ENCODE peak calls at places on chromosomes 7 and 10, in four cellular contexts. J, K, Z and L are unnamed samples.

GRCh38 chr7:98733036-98733435 is 116.0 kb downstream of the NPTX2 start:
- DNase-seq in J (peak), Z (peak), K (peak), L (peak)

GRCh38 chr7:27774717-27775328 is 34.9 kb downstream of the TAX1BP1 start:
- DNase-seq in Z (peak), K (peak), J (no peak), L (peak)

GRCh38 chr7:159141159-159141558 is 3.5 kb downstream of the VIPR2 start:
- DNase-seq in J (peak), K (no peak), Z (no peak), L (no peak)

GRCh38 chr10:32112055-32112454 is 55.8 kb upstream of the KIF5B start:
- DNase-seq in K (peak), Z (peak), J (no peak), L (peak)

GRCh38 chr7:120805636-120806388 is 52.1 kb downstream of the TSPAN12 start:
- DNase-seq in J (peak), K (peak), Z (peak), L (peak)

GRCh38 chr10:45580371-45580770 is 92.2 kb downstream of the ZFAND4 start:
- DNase-seq in Z (no peak), K (no peak), J (no peak), L (no peak)

GRCh38 chr10:93600861-93601773 is at the start of gene RBP4:
- DNase-seq in Z (peak), J (peak), K (no peak), L (peak)

GRCh38 chr10:24718031-24718855 is 5.4 kb downstream of the ARHGAP21 start:
- DNase-seq in Z (peak), J (no peak), K (no peak), L (peak)

GRCh38 chr7:30888783-30889182 is 22.9 kb upstream of the AQP1 start:
- DNase-seq in J (no peak), Z (peak), K (no peak), L (no peak)

GRCh38 chr7:80060218-80060806 is 74.3 kb upstream of the GNAI1 start:
- DNase-seq in K (peak), Z (peak), J (no peak), L (peak)

GRCh38 chr10:119120413-119120867 is 16.5 kb downstream of the DENND10 start:
- DNase-seq in K (no peak), J (no peak), Z (no peak), L (peak)

GRCh38 chr10:106181491-106181890 is 983.0 kb downstream of the SORCS1 start:
- DNase-seq in J (no peak), K (no peak), Z (no peak), L (no peak)

GRCh38 chr10:70090951-70091350 is 38.3 kb downstream of the MACROH2A2 start:
- DNase-seq in J (no peak), Z (no peak), K (no peak), L (peak)

GRCh38 chr10:130719447-130719752 is 583.2 kb downstream of the GLRX3 start:
- DNase-seq in J (no peak), Z (no peak), K (no peak), L (no peak)

GRCh38 chr10:69963178-69963834 is 89.3 kb upstream of the MACROH2A2 start:
- DNase-seq in J (peak), K (no peak), Z (no peak), L (no peak)

GRCh38 chr10:91683976-91684375 is 51.1 kb upstream of the PPP1R3C start:
- DNase-seq in K (no peak), Z (peak), J (no peak), L (no peak)

GRCh38 chr7:124246262-124246863 is 213.5 kb upstream of the TMEM229A start:
- DNase-seq in Z (no peak), J (no peak), K (no peak), L (peak)

GRCh38 chr10:28171468-28172235 is 131.2 kb downstream of the MPP7 start:
- DNase-seq in Z (no peak), J (no peak), K (no peak), L (no peak)

GRCh38 chr7:142323706-142324105 is 65.8 kb upstream of the PRSS58 start:
- DNase-seq in K (peak), Z (peak), J (peak), L (peak)

GRCh38 chr7:44963526-44964290 is 15.1 kb downstream of the MYO1G start:
- DNase-seq in J (peak), K (no peak), Z (no peak), L (no peak)

DNA sequence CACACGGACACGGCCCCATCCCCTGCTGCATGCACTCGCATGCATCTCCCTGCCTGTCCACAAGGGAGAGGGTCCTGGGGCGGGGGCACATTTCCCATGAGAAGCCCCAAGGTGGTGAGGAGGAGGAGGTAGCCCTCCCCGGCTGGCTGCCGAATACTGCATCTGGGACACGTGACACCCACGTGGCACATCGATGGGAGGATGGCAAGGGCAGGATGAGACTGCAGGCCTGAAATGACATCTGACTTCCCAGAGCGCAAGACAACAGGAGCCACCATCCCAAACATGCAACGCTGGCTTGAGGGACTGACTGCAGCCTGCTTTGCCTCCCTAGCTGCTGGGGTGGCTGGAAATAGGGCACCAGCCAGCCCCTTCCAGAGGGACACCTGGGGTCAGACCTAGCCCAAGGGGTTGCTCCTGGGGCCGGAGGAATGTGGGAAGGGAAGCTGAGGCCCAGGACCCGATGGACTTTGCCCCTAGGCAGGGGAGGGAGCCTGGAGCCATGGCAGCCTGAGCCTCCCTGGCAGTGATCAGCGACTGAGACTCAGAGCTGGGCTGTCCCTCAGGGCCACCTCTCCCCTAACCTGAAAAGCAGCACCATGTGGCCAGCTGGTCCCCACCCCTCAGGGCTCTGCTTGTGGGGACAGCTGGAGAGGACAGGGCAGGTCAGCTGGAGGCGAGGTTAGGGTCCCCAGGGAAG is 16.1 kb downstream of the BUD23 start:
- DNase-seq in K (no peak), J (peak), Z (no peak), L (no peak)
- TF ChIP-seq RAD21 in K (no peak), J (no peak), Z (no peak), L (no peak)

GRCh38 chr10:98410759-98411158 is 4.2 kb downstream of the PYROXD2 start:
- DNase-seq in K (no peak), Z (no peak), J (no peak), L (no peak)
- TF ChIP-seq CTCF in K (no peak), Z (no peak), J (no peak), L (no peak)

GRCh38 chr10:52571018-52571417 is 201.6 kb downstream of the MBL2 start:
- DNase-seq in Z (no peak), J (no peak), K (no peak), L (no peak)
- TF ChIP-seq RAD21 in Z (no peak), J (no peak), K (no peak), L (no peak)

DNA sequence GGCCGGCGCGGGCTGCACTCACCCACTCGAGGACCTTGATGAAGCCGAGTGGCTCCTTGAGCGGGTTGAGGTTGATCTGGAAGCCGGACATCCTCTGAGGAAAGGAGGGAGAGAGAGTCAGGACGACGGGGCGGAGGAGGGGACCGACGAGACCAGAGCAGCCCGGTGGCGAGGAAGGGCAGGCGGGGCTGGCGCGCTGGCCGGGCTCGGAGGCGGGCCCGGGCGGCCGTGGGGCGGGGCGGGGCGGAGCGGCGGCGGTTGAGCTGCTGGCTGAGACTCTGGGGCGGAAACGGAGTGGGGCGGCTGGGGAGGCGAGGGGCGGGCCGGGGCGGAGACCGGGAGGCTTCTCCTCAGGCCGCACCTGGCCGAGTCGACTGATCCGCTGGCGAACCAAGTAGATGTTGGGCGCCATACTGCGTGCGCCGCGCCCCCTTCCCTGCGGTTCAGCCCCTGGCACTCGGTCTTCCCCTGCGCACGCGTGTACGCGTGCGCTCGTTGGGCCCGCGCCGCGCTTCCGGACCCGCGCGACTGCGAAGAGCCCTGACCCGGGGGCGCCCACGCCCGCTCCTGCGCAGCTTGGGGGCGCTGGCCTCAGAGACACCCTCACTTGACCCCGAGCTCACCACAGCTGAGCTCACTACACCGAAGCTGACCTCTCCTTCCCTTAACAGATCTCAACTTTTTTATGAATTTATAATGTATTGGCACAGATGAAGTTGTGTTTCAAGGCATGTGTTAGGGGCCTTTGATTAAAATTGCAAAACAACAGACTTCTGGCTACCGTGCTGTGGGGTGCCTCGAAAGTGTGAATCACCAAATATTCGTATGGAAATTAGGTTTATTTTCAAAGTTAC is at the start of gene SYPL1:
- DNase-seq in K (peak), J (peak), Z (peak), L (peak)
- TF ChIP-seq CTCF in K (no peak), J (no peak), Z (no peak), L (peak)